ENCODE peak calls at places on chromosomes 7 and 10, in ten cellular contexts. H, R, N, J, G, W, A, K, O and C are unnamed samples.

GRCh38 chr10:115051216-115051615 is 41.9 kb upstream of the ATRNL1 start:
- DNase-seq in H (no peak), R (no peak), N (no peak), J (no peak), G (no peak), W (no peak), A (no peak), K (no peak), O (no peak), C (no peak)

GRCh38 chr10:95297402-95297801 is 6.6 kb upstream of the PDLIM1 start:
- DNase-seq in H (no peak), R (no peak), N (no peak), J (no peak), G (no peak), W (no peak), A (no peak), K (no peak), O (peak), C (no peak)

GRCh38 chr7:41383596-41383995 is 319.3 kb downstream of the INHBA start:
- DNase-seq in H (no peak), R (no peak), N (no peak), J (no peak), G (no peak), W (no peak), A (no peak), K (no peak), O (no peak), C (no peak)

GRCh38 chr10:44397476-44398225 is 12.8 kb upstream of the CXCL12 start:
- DNase-seq in H (no peak), R (no peak), N (no peak), J (no peak), G (no peak), W (no peak), A (no peak), K (no peak), O (no peak), C (no peak)

GRCh38 chr7:577971-578370 is 58.3 kb upstream of the PDGFA start:
- DNase-seq in H (no peak), R (no peak), N (no peak), J (no peak), G (no peak), W (no peak), A (no peak), K (no peak), O (peak), C (no peak)

GRCh38 chr10:77513783-77514331 is 123.8 kb downstream of the KCNMA1 start:
- DNase-seq in H (no peak), R (peak), N (peak), J (peak), G (peak), W (no peak), A (peak), K (peak), O (no peak), C (no peak)

GRCh38 chr10:11230706-11231105 is 213.0 kb downstream of the CELF2 start:
- DNase-seq in H (no peak), R (no peak), N (no peak), J (no peak), G (no peak), W (no peak), A (no peak), K (no peak), O (no peak), C (no peak)

GRCh38 chr7:22223841-22224240 is 133.1 kb downstream of the RAPGEF5 start:
- DNase-seq in H (no peak), R (no peak), N (no peak), J (peak), G (no peak), W (no peak), A (no peak), K (no peak), O (no peak), C (no peak)

GRCh38 chr10:131214521-131215244 is 96.8 kb downstream of the TCERG1L start:
- DNase-seq in H (no peak), R (no peak), N (no peak), J (no peak), G (no peak), W (no peak), A (no peak), K (no peak), O (no peak), C (no peak)

GRCh38 chr10:98030093-98030821 is at the start of gene CRTAC1:
- DNase-seq in H (peak), R (peak), N (peak), J (no peak), G (no peak), W (no peak), A (peak), K (no peak), O (no peak), C (peak)

GRCh38 chr7:96414931-96415292 is 93.0 kb upstream of the SLC25A13 start:
- DNase-seq in H (peak), R (no peak), N (no peak), J (peak), G (peak), W (no peak), A (no peak), K (no peak), O (peak), C (peak)

GRCh38 chr10:90193240-90193985 is 492.0 kb downstream of the KIF20B start:
- DNase-seq in H (no peak), R (no peak), N (no peak), J (peak), G (no peak), W (no peak), A (no peak), K (no peak), O (no peak), C (no peak)

GRCh38 chr7:106075937-106076336 is 36.2 kb downstream of the SYPL1 start:
- DNase-seq in H (no peak), R (no peak), N (no peak), J (no peak), G (no peak), W (no peak), A (no peak), K (no peak), O (no peak), C (no peak)

GRCh38 chr7:84688671-84689070 is 494.1 kb upstream of the SEMA3A start:
- DNase-seq in H (no peak), R (no peak), N (no peak), J (peak), G (no peak), W (no peak), A (no peak), K (no peak), O (no peak), C (no peak)

GRCh38 chr10:92829042-92829785 is 19.1 kb upstream of the EXOC6 start:
- DNase-seq in H (no peak), R (no peak), N (no peak), J (no peak), G (no peak), W (no peak), A (no peak), K (no peak), O (peak), C (no peak)

GRCh38 chr7:156949541-156950380 is at the start of gene NOM1:
- DNase-seq in H (peak), R (peak), N (peak), J (peak), G (peak), W (peak), A (peak), K (peak), O (peak), C (peak)

GRCh38 chr7:1170741-1171501 is 10.9 kb upstream of the ZFAND2A start:
- DNase-seq in H (no peak), R (no peak), N (no peak), J (no peak), G (no peak), W (no peak), A (no peak), K (no peak), O (no peak), C (no peak)

GRCh38 chr7:30510124-30511074 is 5.8 kb upstream of the GGCT start:
- DNase-seq in H (peak), R (no peak), N (no peak), J (peak), G (peak), W (no peak), A (no peak), K (no peak), O (peak), C (peak)

GRCh38 chr7:1739593-1739992 is 69.5 kb downstream of the ELFN1 start:
- DNase-seq in H (no peak), R (no peak), N (no peak), J (no peak), G (no peak), W (no peak), A (no peak), K (no peak), O (no peak), C (no peak)

GRCh38 chr10:35447693-35448407 is 111.5 kb downstream of the CCNY start:
- DNase-seq in H (peak), R (peak), N (no peak), J (peak), G (no peak), W (peak), A (no peak), K (no peak), O (peak), C (no peak)

GRCh38 chr10:78957471-78958039 is 111.2 kb upstream of the ZMIZ1 start:
- DNase-seq in H (no peak), R (no peak), N (no peak), J (peak), G (no peak), W (no peak), A (no peak), K (no peak), O (no peak), C (no peak)

GRCh38 chr7:110774066-110774465 is 316.9 kb upstream of the LRRN3 start:
- DNase-seq in H (no peak), R (no peak), N (no peak), J (no peak), G (no peak), W (no peak), A (no peak), K (no peak), O (no peak), C (no peak)

GRCh38 chr10:19932806-19933371 is 116.7 kb downstream of the PLXDC2 start:
- DNase-seq in H (no peak), R (no peak), N (no peak), J (no peak), G (no peak), W (no peak), A (no peak), K (no peak), O (no peak), C (no peak)

GRCh38 chr7:37311282-37311868 is 137.3 kb downstream of the ELMO1 start:
- DNase-seq in H (no peak), R (no peak), N (no peak), J (peak), G (no peak), W (peak), A (no peak), K (no peak), O (no peak), C (no peak)

GRCh38 chr10:70052462-70053211 is at the start of gene MACROH2A2:
- DNase-seq in H (peak), R (peak), N (peak), J (peak), G (no peak), W (no peak), A (no peak), K (no peak), O (no peak), C (peak)

GRCh38 chr10:78516236-78516635 is 482.6 kb downstream of the RPS24 start:
- DNase-seq in H (no peak), R (no peak), N (no peak), J (no peak), G (no peak), W (no peak), A (no peak), K (no peak), O (no peak), C (no peak)

GRCh38 chr7:102813256-102814024 is 64.6 kb downstream of the FAM185A start:
- DNase-seq in H (no peak), R (no peak), N (no peak), J (no peak), G (no peak), W (no peak), A (no peak), K (no peak), O (no peak), C (no peak)

GRCh38 chr10:121553455-121553854 is 44.8 kb downstream of the FGFR2 start:
- DNase-seq in H (no peak), R (no peak), N (no peak), J (no peak), G (no peak), W (no peak), A (no peak), K (no peak), O (no peak), C (no peak)

GRCh38 chr7:28602282-28602681 is 190.0 kb downstream of the CREB5 start:
- DNase-seq in H (no peak), R (no peak), N (no peak), J (no peak), G (no peak), W (no peak), A (no peak), K (no peak), O (no peak), C (no peak)

DNA sequence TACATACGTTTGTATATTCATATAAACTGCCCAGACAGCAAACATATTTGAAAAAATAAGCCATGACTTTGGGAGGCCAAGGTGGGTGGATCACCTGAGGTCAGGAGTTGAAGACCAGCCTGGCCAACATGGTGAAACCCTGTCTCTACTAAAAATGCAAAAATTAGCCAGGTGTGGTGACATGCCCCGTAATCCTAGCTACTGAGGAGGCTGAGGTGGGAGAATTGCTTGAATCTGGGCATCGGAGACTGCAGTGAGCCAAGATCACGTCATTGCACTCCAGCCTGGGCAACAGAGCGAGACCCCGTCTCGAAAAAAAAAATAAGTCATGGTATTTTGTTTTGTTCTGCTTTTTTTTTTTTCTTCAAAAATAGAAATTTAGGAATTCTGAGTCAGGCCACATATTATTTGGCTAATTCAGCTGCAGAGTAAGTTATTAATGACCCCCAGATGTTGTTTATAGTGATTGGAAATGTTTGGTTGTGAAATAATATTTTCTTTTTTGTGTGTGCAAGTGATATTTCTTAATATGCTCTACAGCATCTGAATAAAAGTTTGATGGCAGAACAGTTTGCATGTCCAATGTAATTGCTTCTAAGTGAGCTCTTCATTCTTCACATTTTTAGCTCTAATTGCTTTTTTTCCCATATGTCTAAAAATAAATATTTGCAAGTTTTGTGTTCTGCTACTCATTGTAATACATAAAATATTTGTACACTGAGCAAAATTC is 115.8 kb downstream of the ARID5B start:
- DNase-seq in H (no peak), R (no peak), N (no peak), J (no peak), G (no peak), W (no peak), A (no peak), K (no peak), O (no peak), C (no peak)
- TF ChIP-seq CTCF in H (no peak), R (no peak), N (no peak), J (no peak), G (no peak), W (no peak), A (no peak), K (no peak), O (no peak), C (no peak)

DNA sequence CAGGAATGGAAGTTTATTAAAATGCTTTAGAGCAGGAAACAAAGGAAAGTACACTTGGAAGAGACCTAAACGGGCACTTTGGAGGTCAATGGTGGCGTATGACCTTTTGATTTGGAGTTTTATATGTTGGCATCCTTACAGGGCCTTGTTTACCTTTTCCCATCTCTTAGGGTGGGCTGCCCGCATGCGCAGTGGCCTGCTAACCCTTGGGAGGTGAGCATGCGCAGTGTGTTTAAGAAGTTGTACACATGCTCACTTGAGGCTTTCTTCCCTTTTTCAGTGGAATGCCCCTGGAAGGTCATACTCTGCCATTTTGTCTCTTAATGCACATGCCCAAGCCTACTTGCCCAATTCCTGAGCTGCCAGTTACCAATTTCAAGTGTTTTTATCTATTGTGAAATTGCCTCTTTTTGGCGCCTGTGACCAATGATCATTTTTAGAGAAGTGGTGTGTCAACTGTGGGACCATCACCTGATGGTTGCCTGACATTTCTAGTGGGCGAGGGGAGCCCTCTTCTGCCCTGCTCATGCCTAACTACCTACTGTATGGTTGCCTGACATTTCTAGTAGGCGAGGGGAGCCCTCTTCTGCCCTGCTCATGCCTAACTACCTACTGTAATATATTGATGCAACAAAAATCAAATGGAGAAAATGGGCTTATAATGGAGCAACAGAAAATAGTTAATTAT is 138.0 kb downstream of the PPP1R9A start:
- DNase-seq in H (peak), R (no peak), N (no peak), J (peak), G (no peak), W (no peak), A (no peak), K (no peak), O (no peak), C (no peak)
- TF ChIP-seq CTCF in H (peak), R (peak), N (no peak), J (peak), G (peak), W (no peak), A (no peak), K (no peak), O (no peak), C (no peak)

GRCh38 chr7:80047856-80048459 is 86.7 kb upstream of the GNAI1 start:
- DNase-seq in H (no peak), R (peak), N (no peak), J (peak), G (no peak), W (no peak), A (no peak), K (no peak), O (no peak), C (no peak)
- TF ChIP-seq CTCF in H (no peak), R (peak), N (no peak), J (peak), G (peak), W (no peak), A (no peak), K (no peak), O (no peak), C (no peak)

GRCh38 chr10:15169555-15170407 is 1.3 kb upstream of the NMT2 start:
- DNase-seq in H (no peak), R (no peak), N (no peak), J (no peak), G (no peak), W (peak), A (no peak), K (no peak), O (no peak), C (no peak)

GRCh38 chr10:15166325-15166724 is 2.2 kb downstream of the NMT2 start:
- DNase-seq in H (no peak), R (no peak), N (no peak), J (no peak), G (no peak), W (no peak), A (no peak), K (no peak), O (no peak), C (no peak)

GRCh38 chr10:15167411-15168295 is 840 bp downstream of the NMT2 start:
- DNase-seq in H (peak), R (peak), N (peak), J (peak), G (no peak), W (peak), A (no peak), K (peak), O (peak), C (peak)

GRCh38 chr10:15168781-15169554 is 475 bp upstream of the NMT2 start:
- DNase-seq in H (peak), R (peak), N (peak), J (peak), G (no peak), W (peak), A (peak), K (peak), O (peak), C (peak)

GRCh38 chr10:15168296-15168780 is at the start of gene NMT2:
- DNase-seq in H (peak), R (peak), N (peak), J (no peak), G (no peak), W (no peak), A (no peak), K (no peak), O (peak), C (no peak)
- TF ChIP-seq CTCF in H (peak), R (peak), N (peak), J (peak), G (peak), W (peak), A (peak), K (peak), O (peak), C (peak)